ENCODE peak calls at places on chromosomes 12 and 14, in five cellular contexts. C is glutamatergic neuron; V is activated gamma-delta T cell treated with anti-CD3 and anti-CD28 coated beads, Interleukin-2, amount 50 U/mL, for 16 hours; Z is NCI-H2029 treated with DMSO at 0.1 percent for 48 hours; Q is WTC11. G is an unnamed sample.

GRCh38 chr12:116123511-116124258 is 153.8 kb downstream of the MED13L start:
- DNase-seq in Z (peak), C (peak), V (no peak), Q (no peak), G (no peak)

GRCh38 chr12:8692573-8692972 is 5.2 kb upstream of the RIMKLB start:
- DNase-seq in V (no peak), Z (peak), Q (peak), C (peak), G (no peak)

GRCh38 chr12:48197549-48197966 is 5.5 kb downstream of the OR10AD1 start:
- DNase-seq in C (no peak), V (no peak), Z (peak), Q (no peak), G (no peak)

GRCh38 chr14:54312166-54312801 is 84.5 kb upstream of the CDKN3 start:
- DNase-seq in C (no peak), Q (no peak), V (no peak), Z (no peak), G (peak)

GRCh38 chr12:42865282-42865681 is 275.7 kb upstream of the PRICKLE1 start:
- DNase-seq in Z (no peak), C (no peak), Q (no peak), V (no peak), G (no peak)

GRCh38 chr12:18320036-18320617 is 58.8 kb downstream of the PIK3C2G start:
- DNase-seq in Q (peak), Z (no peak), C (no peak), V (no peak), G (peak)

GRCh38 chr12:92085040-92085439 is 60.6 kb downstream of the BTG1 start:
- DNase-seq in Q (no peak), C (no peak), Z (no peak), V (no peak), G (no peak)

GRCh38 chr12:22286569-22286968 is 47.9 kb downstream of the ST8SIA1 start:
- DNase-seq in Q (no peak), V (no peak), C (no peak), Z (no peak), G (peak)

GRCh38 chr12:753401-754237 is 1.2 kb downstream of the WNK1 start:
- DNase-seq in Q (peak), V (peak), C (peak), Z (no peak), G (no peak)

GRCh38 chr12:49019435-49020317 is 1.1 kb upstream of the PRKAG1 start:
- DNase-seq in V (no peak), C (peak), Z (no peak), Q (peak), G (no peak)

GRCh38 chr14:54116972-54117371 is 160.3 kb upstream of the BMP4 start:
- DNase-seq in V (no peak), Q (no peak), C (no peak), Z (no peak), G (no peak)

GRCh38 chr12:460301-461230 is 827 bp downstream of the B4GALNT3 start:
- DNase-seq in Q (peak), C (peak), Z (no peak), V (peak), G (no peak)

GRCh38 chr14:103334644-103335603 is 887 bp downstream of the EIF5 start:
- DNase-seq in Z (no peak), Q (peak), C (peak), V (peak), G (no peak)

GRCh38 chr14:74407021-74407800 is 18.8 kb downstream of the SYNDIG1L start:
- DNase-seq in Q (no peak), V (no peak), Z (no peak), C (no peak), G (no peak)

GRCh38 chr12:88351121-88351520 is 209.0 kb downstream of the TMTC3 start:
- DNase-seq in C (no peak), Q (no peak), Z (no peak), V (no peak), G (no peak)

G was measured in AG09309.